ENCODE peak calls at places on chromosomes 1 and 21, in four cellular contexts. J is ovary, L is mesothelial cell of epicardium, H is uterus. F is an unnamed sample.

GRCh38 chr21:19109694-19110093 is 706.1 kb upstream of the TMPRSS15 start:
- DNase-seq in J (no peak), L (no peak), H (no peak), F (no peak)

GRCh38 chr21:28018741-28019669 is 973.7 kb downstream of the LTN1 start:
- DNase-seq in J (no peak), L (no peak), H (no peak), F (peak; percentile 36)

GRCh38 chr1:1318131-1318652 is 6.3 kb downstream of the INTS11 start:
- DNase-seq in J (peak; percentile 94), L (no peak), H (peak; percentile 97), F (no peak)

GRCh38 chr1:230126529-230127104 is 59.6 kb downstream of the GALNT2 start:
- DNase-seq in L (no peak), H (no peak), J (no peak), F (peak; percentile 32)

GRCh38 chr1:21217812-21218596 is 41.3 kb upstream of the EIF4G3 start:
- DNase-seq in L (no peak), H (no peak), J (no peak), F (peak; percentile 48)

GRCh38 chr21:42079008-42079938 is 8.2 kb downstream of the UMODL1 start:
- DNase-seq in H (no peak), J (no peak), L (no peak), F (no peak)

GRCh38 chr1:202697038-202697437 is 13.2 kb downstream of the SYT2 start:
- DNase-seq in H (no peak), J (no peak), L (no peak), F (no peak)

GRCh38 chr1:211378844-211379243 is 52.2 kb downstream of the TRAF5 start:
- DNase-seq in H (no peak), J (no peak), L (no peak), F (no peak)

GRCh38 chr1:40161888-40162397 is 756 bp downstream of the RLF start:
- DNase-seq in J (no peak), H (no peak), L (no peak), F (no peak)

GRCh38 chr21:21046063-21046462 is 47.9 kb downstream of the NCAM2 start:
- DNase-seq in L (no peak), J (no peak), H (no peak), F (no peak)

GRCh38 chr1:31763671-31764306 is 351 bp downstream of the ADGRB2 start:
- DNase-seq in H (no peak), J (no peak), L (no peak), F (no peak)

GRCh38 chr1:203517426-203517974 is 23.5 kb downstream of the OPTC start:
- DNase-seq in J (no peak), H (no peak), L (no peak), F (no peak)

GRCh38 chr21:37849703-37850102 is 66.6 kb downstream of the KCNJ6 start:
- DNase-seq in J (no peak), L (no peak), H (no peak), F (no peak)

GRCh38 chr1:208187499-208188041 is 56.6 kb downstream of the PLXNA2 start:
- DNase-seq in H (no peak), L (no peak), J (no peak), F (no peak)

GRCh38 chr21:29849735-29850176 is 90.0 kb downstream of the GRIK1 start:
- DNase-seq in J (peak; percentile 9), H (no peak), L (peak; percentile 44), F (peak; percentile 62)
- TF ChIP-seq CTCF in J (peak; percentile 20), H (peak; percentile 44), L (peak; percentile 46), F (peak; percentile 85)

GRCh38 chr1:168386949-168387586 is 106.4 kb downstream of the TBX19 start:
- DNase-seq in J (peak; percentile 17), L (peak; percentile 74), H (peak; percentile 72), F (no peak)

GRCh38 chr1:168380945-168381344 is 100.3 kb downstream of the TBX19 start:
- DNase-seq in L (no peak), J (no peak), H (no peak), F (no peak)

GRCh38 chr1:168386492-168386891 is 105.8 kb downstream of the TBX19 start:
- DNase-seq in J (no peak), L (no peak), H (no peak), F (no peak)

GRCh38 chr1:168379110-168379860 is 98.6 kb downstream of the TBX19 start:
- DNase-seq in J (no peak), H (no peak), L (no peak), F (no peak)

DNA sequence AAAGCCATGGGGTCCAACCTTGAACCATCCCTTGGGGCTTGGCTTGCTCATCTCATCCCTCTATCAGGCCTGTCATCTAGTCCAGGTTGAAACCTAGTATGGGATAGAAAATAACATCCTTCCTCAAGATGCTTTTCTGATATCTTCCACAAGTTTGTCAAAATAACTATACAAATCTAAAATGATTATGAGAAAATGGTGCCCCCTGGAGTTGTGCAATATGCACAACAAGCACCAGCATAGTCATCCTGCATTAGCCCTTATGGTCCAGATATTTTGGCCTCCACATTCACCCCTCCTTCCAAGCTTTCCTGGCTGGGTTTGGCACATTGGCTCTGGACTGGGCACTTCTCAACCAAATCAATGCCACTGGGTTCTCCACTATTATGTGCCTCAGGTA is 101.2 kb downstream of the TBX19 start:
- DNase-seq in L (no peak), H (no peak), J (no peak), F (no peak)
- TF ChIP-seq CTCF in L (peak; percentile 17), H (no peak), J (no peak), F (peak; percentile 38)

DNA sequence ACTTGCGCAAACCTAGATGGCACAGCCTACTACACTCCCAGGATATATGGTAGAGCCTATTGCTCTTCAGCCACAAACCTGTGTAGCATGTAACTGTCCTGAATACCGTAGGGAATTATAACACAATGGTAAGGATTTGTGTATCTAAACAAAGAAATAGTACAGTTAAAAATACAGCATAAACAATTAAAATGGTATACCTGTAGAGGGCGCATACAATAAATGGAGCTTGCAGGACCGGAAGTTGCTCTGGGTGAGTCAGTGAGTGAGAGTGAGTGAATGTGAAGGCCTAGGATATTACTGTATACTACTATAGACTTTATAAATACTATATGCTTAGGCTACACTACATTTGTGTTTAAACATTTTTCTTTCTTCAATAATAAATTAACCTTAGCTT is 99.3 kb downstream of the PLD5 start:
- DNase-seq in J (no peak), H (no peak), L (no peak), F (no peak)
- TF ChIP-seq CTCF in J (no peak), H (no peak), L (no peak), F (peak; percentile 10)

GRCh38 chr1:97070366-97070765 is 348.8 kb downstream of the PTBP2 start:
- DNase-seq in H (no peak), J (no peak), L (no peak), F (no peak)

GRCh38 chr1:97071163-97071562 is 349.6 kb downstream of the PTBP2 start:
- DNase-seq in H (no peak), J (no peak), L (no peak), F (no peak)

GRCh38 chr1:97074771-97075170 is 353.2 kb downstream of the PTBP2 start:
- DNase-seq in J (no peak), H (no peak), L (no peak), F (no peak)

GRCh38 chr1:97073936-97074335 is 352.4 kb downstream of the PTBP2 start:
- DNase-seq in L (no peak), J (no peak), H (no peak), F (no peak)

GRCh38 chr1:97073169-97073568 is 351.6 kb downstream of the PTBP2 start:
- DNase-seq in J (no peak), H (no peak), L (no peak), F (no peak)
- TF ChIP-seq CTCF in J (no peak), H (no peak), L (no peak), F (no peak)

DNA sequence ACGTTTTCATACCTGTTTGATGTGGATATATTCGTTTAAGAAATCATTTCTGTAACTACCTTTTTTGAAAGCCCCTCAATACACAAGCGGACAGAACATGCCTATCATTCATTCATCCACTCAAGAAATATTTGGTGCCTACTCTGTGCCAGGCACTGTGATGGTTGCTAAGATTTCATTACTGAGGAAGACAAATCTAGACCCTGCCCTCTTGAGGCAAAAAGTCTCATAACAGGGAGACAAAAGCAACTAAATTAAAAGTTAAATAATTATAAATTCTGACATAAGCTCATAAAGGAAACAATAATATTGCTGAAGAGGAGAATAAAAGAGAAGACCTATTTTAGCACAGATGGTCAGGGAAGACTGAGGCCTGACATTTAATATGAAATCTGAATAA is 203.5 kb upstream of the ZNHIT6 start:
- DNase-seq in J (no peak), L (no peak), H (no peak), F (no peak)
- TF ChIP-seq CTCF in J (no peak), L (peak; percentile 15), H (no peak), F (peak; percentile 13)

GRCh38 chr1:171740987-171741871 is 636 bp downstream of the VAMP4 start:
- DNase-seq in J (peak; percentile 24), L (peak; percentile 43), H (peak; percentile 44), F (peak; percentile 45)
- TF ChIP-seq CTCF in J (no peak), L (no peak), H (no peak), F (peak; percentile 46)

GRCh38 chr1:233635765-233636502 is 22.0 kb downstream of the KCNK1 start:
- DNase-seq in J (no peak), L (no peak), H (no peak), F (no peak)
- TF ChIP-seq CTCF in J (no peak), L (no peak), H (no peak), F (no peak)

DNA sequence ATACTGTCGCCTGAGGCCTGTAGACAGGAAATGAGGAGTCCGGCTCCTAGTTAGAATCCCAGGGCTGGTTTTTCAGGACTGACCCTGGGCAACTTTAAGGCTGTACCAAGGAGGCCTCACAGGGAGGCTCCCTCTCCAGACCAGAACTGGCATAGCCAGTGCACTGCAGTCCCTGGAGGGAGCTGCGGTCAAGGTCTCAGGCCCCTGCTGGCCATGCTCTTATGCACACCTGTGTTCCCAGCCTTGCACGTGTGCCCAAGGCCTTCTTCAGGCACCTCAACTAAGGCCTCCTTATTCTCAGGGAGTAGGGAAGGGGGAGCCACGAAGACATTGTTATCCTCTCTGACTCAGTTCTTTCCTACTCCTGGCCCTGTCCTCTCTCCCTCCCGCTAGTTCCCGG is 22.0 kb upstream of the IFNAR1 start:
- DNase-seq in J (no peak), H (no peak), L (no peak), F (no peak)
- TF ChIP-seq CTCF in J (no peak), H (no peak), L (no peak), F (no peak)

F was measured in DND-41.